ENCODE peak calls at places on chromosomes 12 and 14, in five cellular contexts. G is K562, W is HepG2, O is H1, S is IMR-90. D is an unnamed sample.

GRCh38 chr12:16012086-16012485 is 101.0 kb downstream of the DERA start:
- DNase-seq in G (no peak), W (no peak), O (no peak), S (peak; percentile 61), D (no peak)

GRCh38 chr12:49293056-49293956 is 1.6 kb upstream of the PRPH start:
- DNase-seq in G (no peak), W (no peak), O (peak; percentile 67), S (no peak), D (no peak)

GRCh38 chr12:98446060-98446459 is 69.3 kb upstream of the TMPO start:
- DNase-seq in G (no peak), W (no peak), O (no peak), S (no peak), D (no peak)

GRCh38 chr12:29582677-29583076 is 85.2 kb upstream of the OVCH1 start:
- DNase-seq in G (no peak), W (no peak), O (no peak), S (no peak), D (no peak)

GRCh38 chr14:32709072-32709471 is 229.6 kb upstream of the NPAS3 start:
- DNase-seq in G (no peak), W (no peak), O (no peak), S (peak; percentile 77), D (no peak)

GRCh38 chr14:35236806-35237205 is 55.4 kb upstream of the PSMA6 start:
- DNase-seq in G (no peak), W (no peak), O (no peak), S (no peak), D (no peak)

GRCh38 chr12:23055004-23055403 is 430.0 kb downstream of the ETNK1 start:
- DNase-seq in G (peak; percentile 8), W (peak; percentile 24), O (peak; percentile 71), S (peak; percentile 7), D (no peak)

GRCh38 chr14:97920201-97920600 is 1123.0 kb downstream of the VRK1 start:
- DNase-seq in G (no peak), W (no peak), O (no peak), S (no peak), D (no peak)

GRCh38 chr14:87797001-87797400 is 196.0 kb downstream of the GALC start:
- DNase-seq in G (no peak), W (no peak), O (no peak), S (no peak), D (no peak)

GRCh38 chr12:45284096-45284901 is 68.4 kb downstream of the ANO6 start:
- DNase-seq in G (no peak), W (peak; percentile 31), O (no peak), S (peak; percentile 87), D (peak; percentile 80)

GRCh38 chr14:103908580-103908979 is 19.7 kb upstream of the TDRD9 start:
- DNase-seq in G (no peak), W (no peak), O (no peak), S (no peak), D (no peak)

GRCh38 chr12:25130741-25131188 is 64.2 kb downstream of the DNAI7 start:
- DNase-seq in G (peak; percentile 26), W (peak; percentile 31), O (no peak), S (peak; percentile 67), D (peak; percentile 21)

GRCh38 chr12:54285150-54286041 is 4.9 kb downstream of the HNRNPA1 start:
- DNase-seq in G (no peak), W (no peak), O (no peak), S (no peak), D (no peak)

GRCh38 chr14:96279564-96279963 is 23.6 kb downstream of the BDKRB1 start:
- DNase-seq in G (no peak), W (no peak), O (no peak), S (no peak), D (no peak)

GRCh38 chr12:49818241-49818640 is 10.0 kb downstream of the NCKAP5L start:
- DNase-seq in G (no peak), W (no peak), O (no peak), S (no peak), D (no peak)

GRCh38 chr12:42372154-42372791 is 46.3 kb downstream of the PPHLN1 start:
- DNase-seq in G (peak; percentile 36), W (peak; percentile 58), O (no peak), S (peak; percentile 46), D (peak; percentile 73)

GRCh38 chr14:105974902-105975301 is 448.5 kb downstream of the TMEM121 start:
- DNase-seq in G (peak; percentile 41), W (peak; percentile 39), O (peak; percentile 37), S (no peak), D (peak; percentile 12)

GRCh38 chr12:108129017-108129812 is at the start of gene WSCD2:
- DNase-seq in G (peak; percentile 55), W (peak; percentile 9), O (peak; percentile 85), S (no peak), D (no peak)

GRCh38 chr12:116996058-116996457 is 85.3 kb downstream of the FBXW8 start:
- DNase-seq in G (no peak), W (no peak), O (no peak), S (no peak), D (no peak)

GRCh38 chr12:4506870-4507269 is 31.8 kb upstream of the RAD51AP1 start:
- DNase-seq in G (no peak), W (no peak), O (no peak), S (peak; percentile 84), D (no peak)

GRCh38 chr12:62698701-62699101 is 232.1 kb downstream of the MON2 start:
- DNase-seq in G (no peak), W (no peak), O (no peak), S (peak; percentile 73), D (no peak)

GRCh38 chr12:88401153-88401552 is 179.1 kb downstream of the KITLG start:
- DNase-seq in G (no peak), W (no peak), O (no peak), S (peak; percentile 58), D (no peak)

GRCh38 chr14:86533834-86534233 is 1003.9 kb downstream of the FLRT2 start:
- DNase-seq in G (no peak), W (no peak), O (no peak), S (no peak), D (no peak)

GRCh38 chr14:23482814-23483128 is 13.3 kb downstream of the NGDN start:
- DNase-seq in G (no peak), W (no peak), O (peak; percentile 56), S (no peak), D (no peak)

GRCh38 chr14:23187925-23188324 is 4.5 kb upstream of the SLC7A8 start:
- DNase-seq in G (no peak), W (no peak), O (peak; percentile 31), S (no peak), D (no peak)

GRCh38 chr14:76456200-76456599 is 80.3 kb downstream of the ESRRB start:
- DNase-seq in G (peak; percentile 48), W (peak; percentile 18), O (peak; percentile 81), S (peak; percentile 8), D (peak; percentile 41)

GRCh38 chr12:43832506-43833168 is 3.2 kb upstream of the TMEM117 start:
- DNase-seq in G (no peak), W (no peak), O (no peak), S (no peak), D (no peak)

GRCh38 chr12:43835264-43835655 is 621 bp upstream of the TMEM117 start:
- DNase-seq in G (no peak), W (no peak), O (no peak), S (peak; percentile 4), D (no peak)

GRCh38 chr12:43835656-43836454 is at the start of gene TMEM117:
- DNase-seq in G (peak; percentile 53), W (peak; percentile 25), O (peak; percentile 80), S (peak; percentile 43), D (peak; percentile 46)

GRCh38 chr12:43840338-43840737 is 4.5 kb downstream of the TMEM117 start:
- DNase-seq in G (no peak), W (peak; percentile 70), O (no peak), S (no peak), D (no peak)

GRCh38 chr12:43836455-43836989 is 641 bp downstream of the TMEM117 start:
- DNase-seq in G (no peak), W (peak; percentile 43), O (no peak), S (peak; percentile 46), D (peak; percentile 48)
- TF ChIP-seq MAFK in G (no peak), W (no peak), O (no peak), S (no peak), D (no peak)

DNA sequence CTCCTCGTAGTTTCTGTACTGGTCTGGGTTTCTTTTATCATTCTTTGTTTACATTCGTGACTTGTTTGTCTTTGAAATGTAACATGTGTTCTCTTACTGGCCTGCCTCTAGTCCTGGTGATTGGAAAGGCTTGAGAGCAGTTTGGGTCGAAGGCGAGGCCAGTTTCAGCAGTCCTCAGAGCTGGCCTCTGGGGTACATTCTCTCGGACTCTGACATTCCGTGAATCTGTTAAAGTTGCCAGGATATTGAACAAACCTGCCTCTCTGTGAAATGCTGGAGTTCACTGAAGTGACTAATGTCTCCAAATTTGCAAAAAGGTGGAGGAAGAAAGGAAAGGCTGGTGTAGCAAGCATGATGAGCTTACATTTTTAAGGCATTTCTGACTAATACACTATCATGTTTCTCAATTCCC is 1.5 kb downstream of the PLEKHA5 start:
- DNase-seq in G (no peak), W (peak; percentile 41), O (no peak), S (peak; percentile 60), D (peak; percentile 18)
- H3K27ac ChIP-seq in G (peak overlapping the region; percentile 79), W (peak overlapping the region; percentile 66), O (no peak overlapping the region), S (peak overlapping the region; percentile 81), D (peak overlapping the region; percentile 82)

DNA sequence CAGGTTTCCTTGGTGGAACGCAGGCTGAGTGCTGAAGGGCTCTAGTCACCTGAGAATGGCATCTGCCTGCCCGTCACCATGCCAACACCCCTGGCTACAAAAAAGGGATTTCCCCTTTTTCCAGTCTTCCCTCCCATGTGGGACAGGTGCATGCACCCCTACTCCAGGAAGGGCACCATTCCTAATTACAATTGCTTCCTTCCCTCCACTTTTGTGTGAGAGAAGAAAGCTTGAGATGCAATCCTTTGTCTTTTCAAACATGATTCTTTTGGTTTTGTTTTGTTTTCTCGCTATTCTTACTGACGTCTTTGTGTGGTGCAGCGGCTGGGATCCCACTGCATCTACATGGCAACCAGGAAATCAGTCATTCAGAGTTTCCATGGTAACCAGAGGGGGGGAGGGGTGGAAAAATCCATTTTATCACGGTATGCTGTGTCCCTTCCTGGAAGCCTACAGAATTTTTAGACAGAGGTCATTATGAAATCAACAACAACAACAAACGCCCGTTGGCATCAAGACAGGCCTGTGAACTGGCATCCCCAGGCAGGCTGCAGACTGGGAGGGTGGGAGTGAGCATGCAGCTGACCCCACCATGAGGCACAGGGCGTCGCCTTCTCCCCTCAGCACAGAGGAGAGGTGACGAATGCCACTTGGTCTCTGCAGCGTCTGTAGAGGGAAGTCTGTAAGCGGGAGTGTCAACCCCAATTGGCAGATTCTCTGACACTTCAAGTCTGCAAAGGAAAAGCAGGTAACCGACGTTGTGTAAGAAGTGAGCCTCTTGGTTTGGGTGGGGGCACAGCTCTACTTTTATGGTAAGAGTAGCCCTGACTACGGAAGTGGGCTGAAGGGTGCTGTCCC is 13.6 kb upstream of the GNG2 start:
- DNase-seq in G (no peak), W (no peak), O (peak; percentile 82), S (peak; percentile 53), D (no peak)
- TF ChIP-seq MAFK in G (no peak), W (no peak), O (no peak), S (no peak), D (no peak)

GRCh38 chr12:120118710-120119097 is 2.2 kb upstream of the RAB35 start:
- DNase-seq in G (no peak), W (peak; percentile 52), O (no peak), S (peak; percentile 43), D (no peak)

GRCh38 chr12:120116443-120116791 is at the start of gene RAB35:
- DNase-seq in G (no peak), W (no peak), O (no peak), S (no peak), D (peak; percentile 96)

GRCh38 chr12:120119395-120119973 is 2.9 kb upstream of the RAB35 start:
- DNase-seq in G (no peak), W (peak; percentile 36), O (no peak), S (peak; percentile 90), D (peak; percentile 56)

GRCh38 chr12:120116792-120117651 is 469 bp upstream of the RAB35 start:
- DNase-seq in G (peak; percentile 99), W (peak; percentile 86), O (peak; percentile 99), S (peak; percentile 90), D (peak; percentile 39)

GRCh38 chr12:120117961-120118709 is 1.6 kb upstream of the RAB35 start:
- DNase-seq in G (peak; percentile 56), W (peak; percentile 45), O (no peak), S (peak; percentile 67), D (peak; percentile 65)
- H3K27ac ChIP-seq in G (no peak overlapping the region), W (peak overlapping the region; percentile 92), O (no peak overlapping the region), S (peak overlapping the region; percentile 98), D (peak overlapping the region; percentile 97)